ENCODE peak calls at places on chromosomes 12 and 14, in ten cellular contexts. One of them, this sample, is unnamed.

GRCh38 chr14:62329427-62329826 is 567.2 kb downstream of the SNAPC1 start:
- DNase-seq in CD8-positive, alpha-beta T cell: no peak
- DNase-seq in A549: no peak
- DNase-seq in effector memory CD4-positive, alpha-beta T cell: no peak
- DNase-seq in IMR-90: peak; percentile 63
- DNase-seq in prostate gland: no peak
- DNase-seq in Panc1: no peak
- DNase-seq in stomach: no peak
- DNase-seq in cardiac muscle cell: no peak
- DNase-seq in tibial artery: no peak
- DNase-seq in this sample: peak; percentile 46

GRCh38 chr14:31084385-31084784 is 58.2 kb upstream of the STRN3 start:
- DNase-seq in IMR-90: no peak
- DNase-seq in prostate gland: no peak
- DNase-seq in A549: no peak
- DNase-seq in tibial artery: no peak
- DNase-seq in stomach: no peak
- DNase-seq in effector memory CD4-positive, alpha-beta T cell: no peak
- DNase-seq in Panc1: no peak
- DNase-seq in CD8-positive, alpha-beta T cell: no peak
- DNase-seq in cardiac muscle cell: peak; percentile 12
- DNase-seq in this sample: no peak

GRCh38 chr12:51470116-51470515 is 45.5 kb downstream of the SLC4A8 start:
- DNase-seq in IMR-90: no peak
- DNase-seq in CD8-positive, alpha-beta T cell: no peak
- DNase-seq in tibial artery: no peak
- DNase-seq in cardiac muscle cell: no peak
- DNase-seq in stomach: no peak
- DNase-seq in A549: no peak
- DNase-seq in prostate gland: no peak
- DNase-seq in Panc1: no peak
- DNase-seq in effector memory CD4-positive, alpha-beta T cell: no peak
- DNase-seq in this sample: no peak

GRCh38 chr12:108832730-108833354 is 24.5 kb downstream of the SSH1 start:
- DNase-seq in tibial artery: no peak
- DNase-seq in effector memory CD4-positive, alpha-beta T cell: no peak
- DNase-seq in A549: peak; percentile 50
- DNase-seq in CD8-positive, alpha-beta T cell: no peak
- DNase-seq in stomach: no peak
- DNase-seq in prostate gland: peak; percentile 44
- DNase-seq in Panc1: no peak
- DNase-seq in cardiac muscle cell: peak; percentile 39
- DNase-seq in IMR-90: peak; percentile 91
- DNase-seq in this sample: peak; percentile 88

GRCh38 chr12:14384783-14385638 is 19.5 kb downstream of the ATF7IP start:
- DNase-seq in IMR-90: peak; percentile 95
- DNase-seq in cardiac muscle cell: peak; percentile 70
- DNase-seq in Panc1: peak; percentile 84
- DNase-seq in stomach: peak; percentile 41
- DNase-seq in prostate gland: peak; percentile 54
- DNase-seq in A549: peak; percentile 91
- DNase-seq in tibial artery: peak; percentile 47
- DNase-seq in effector memory CD4-positive, alpha-beta T cell: peak; percentile 62
- DNase-seq in CD8-positive, alpha-beta T cell: peak; percentile 26
- DNase-seq in this sample: peak; percentile 46

GRCh38 chr14:100304825-100305445 is 1.3 kb downstream of the SLC25A29 start:
- DNase-seq in effector memory CD4-positive, alpha-beta T cell: no peak
- DNase-seq in A549: peak; percentile 35
- DNase-seq in stomach: peak; percentile 88
- DNase-seq in cardiac muscle cell: peak; percentile 50
- DNase-seq in prostate gland: peak; percentile 86
- DNase-seq in Panc1: no peak
- DNase-seq in tibial artery: peak; percentile 49
- DNase-seq in IMR-90: peak; percentile 22
- DNase-seq in CD8-positive, alpha-beta T cell: no peak
- DNase-seq in this sample: peak; percentile 15

GRCh38 chr14:69356903-69357543 is 41.1 kb downstream of the ERH start:
- DNase-seq in Panc1: no peak
- DNase-seq in effector memory CD4-positive, alpha-beta T cell: no peak
- DNase-seq in A549: no peak
- DNase-seq in cardiac muscle cell: no peak
- DNase-seq in stomach: no peak
- DNase-seq in tibial artery: no peak
- DNase-seq in IMR-90: no peak
- DNase-seq in prostate gland: no peak
- DNase-seq in CD8-positive, alpha-beta T cell: no peak
- DNase-seq in this sample: no peak

GRCh38 chr14:90660865-90661570 is 155.2 kb downstream of the TTC7B start:
- DNase-seq in effector memory CD4-positive, alpha-beta T cell: no peak
- DNase-seq in prostate gland: no peak
- DNase-seq in cardiac muscle cell: no peak
- DNase-seq in stomach: peak; percentile 70
- DNase-seq in A549: no peak
- DNase-seq in tibial artery: no peak
- DNase-seq in IMR-90: no peak
- DNase-seq in CD8-positive, alpha-beta T cell: no peak
- DNase-seq in Panc1: no peak
- DNase-seq in this sample: no peak

GRCh38 chr12:104507672-104508071 is 50.9 kb downstream of the CHST11 start:
- DNase-seq in A549: no peak
- DNase-seq in prostate gland: no peak
- DNase-seq in CD8-positive, alpha-beta T cell: no peak
- DNase-seq in stomach: no peak
- DNase-seq in IMR-90: no peak
- DNase-seq in tibial artery: no peak
- DNase-seq in cardiac muscle cell: no peak
- DNase-seq in effector memory CD4-positive, alpha-beta T cell: no peak
- DNase-seq in Panc1: no peak
- DNase-seq in this sample: no peak

GRCh38 chr14:51552275-51552674 is 99.4 kb upstream of the FRMD6 start:
- DNase-seq in Panc1: no peak
- DNase-seq in IMR-90: no peak
- DNase-seq in A549: peak; percentile 33
- DNase-seq in prostate gland: no peak
- DNase-seq in tibial artery: no peak
- DNase-seq in effector memory CD4-positive, alpha-beta T cell: no peak
- DNase-seq in cardiac muscle cell: no peak
- DNase-seq in stomach: no peak
- DNase-seq in CD8-positive, alpha-beta T cell: no peak
- DNase-seq in this sample: no peak

GRCh38 chr14:85308531-85309300 is 221.2 kb upstream of the FLRT2 start:
- DNase-seq in A549: no peak
- DNase-seq in Panc1: no peak
- DNase-seq in cardiac muscle cell: peak; percentile 40
- DNase-seq in prostate gland: no peak
- DNase-seq in effector memory CD4-positive, alpha-beta T cell: no peak
- DNase-seq in stomach: no peak
- DNase-seq in IMR-90: no peak
- DNase-seq in CD8-positive, alpha-beta T cell: no peak
- DNase-seq in tibial artery: no peak
- DNase-seq in this sample: no peak

GRCh38 chr12:75658826-75659823 is 147.7 kb upstream of the KRR1 start:
- DNase-seq in Panc1: no peak
- DNase-seq in cardiac muscle cell: no peak
- DNase-seq in effector memory CD4-positive, alpha-beta T cell: no peak
- DNase-seq in A549: peak; percentile 46
- DNase-seq in CD8-positive, alpha-beta T cell: no peak
- DNase-seq in stomach: no peak
- DNase-seq in IMR-90: peak; percentile 86
- DNase-seq in tibial artery: no peak
- DNase-seq in prostate gland: no peak
- DNase-seq in this sample: no peak

GRCh38 chr12:91422811-91423210 is 240.2 kb upstream of the DCN start:
- DNase-seq in IMR-90: no peak
- DNase-seq in A549: no peak
- DNase-seq in stomach: no peak
- DNase-seq in CD8-positive, alpha-beta T cell: no peak
- DNase-seq in effector memory CD4-positive, alpha-beta T cell: no peak
- DNase-seq in prostate gland: no peak
- DNase-seq in tibial artery: no peak
- DNase-seq in Panc1: no peak
- DNase-seq in cardiac muscle cell: no peak
- DNase-seq in this sample: no peak

GRCh38 chr12:11860026-11860425 is 210.6 kb downstream of the ETV6 start:
- DNase-seq in Panc1: no peak
- DNase-seq in stomach: no peak
- DNase-seq in tibial artery: no peak
- DNase-seq in IMR-90: no peak
- DNase-seq in cardiac muscle cell: no peak
- DNase-seq in CD8-positive, alpha-beta T cell: no peak
- DNase-seq in prostate gland: no peak
- DNase-seq in A549: no peak
- DNase-seq in effector memory CD4-positive, alpha-beta T cell: no peak
- DNase-seq in this sample: no peak

GRCh38 chr12:20194171-20194570 is 174.2 kb upstream of the PDE3A start:
- DNase-seq in Panc1: no peak
- DNase-seq in CD8-positive, alpha-beta T cell: no peak
- DNase-seq in tibial artery: no peak
- DNase-seq in IMR-90: peak; percentile 17
- DNase-seq in prostate gland: no peak
- DNase-seq in A549: peak; percentile 48
- DNase-seq in effector memory CD4-positive, alpha-beta T cell: no peak
- DNase-seq in cardiac muscle cell: peak; percentile 51
- DNase-seq in stomach: no peak
- DNase-seq in this sample: no peak

GRCh38 chr14:105187935-105188524 is 6.9 kb upstream of the NUDT14 start:
- DNase-seq in Panc1: no peak
- DNase-seq in cardiac muscle cell: no peak
- DNase-seq in A549: peak; percentile 53
- DNase-seq in prostate gland: no peak
- DNase-seq in tibial artery: no peak
- DNase-seq in effector memory CD4-positive, alpha-beta T cell: no peak
- DNase-seq in CD8-positive, alpha-beta T cell: no peak
- DNase-seq in stomach: peak; percentile 44
- DNase-seq in IMR-90: no peak
- DNase-seq in this sample: no peak

GRCh38 chr12:114694436-114695304 is 10.7 kb upstream of the TBX3 start:
- DNase-seq in CD8-positive, alpha-beta T cell: no peak
- DNase-seq in cardiac muscle cell: no peak
- DNase-seq in tibial artery: no peak
- DNase-seq in effector memory CD4-positive, alpha-beta T cell: no peak
- DNase-seq in A549: no peak
- DNase-seq in Panc1: no peak
- DNase-seq in stomach: no peak
- DNase-seq in IMR-90: no peak
- DNase-seq in prostate gland: peak; percentile 59
- DNase-seq in this sample: no peak

GRCh38 chr12:93156091-93156490 is 221.6 kb upstream of the NUDT4 start:
- DNase-seq in stomach: peak; percentile 48
- DNase-seq in IMR-90: no peak
- DNase-seq in tibial artery: no peak
- DNase-seq in A549: no peak
- DNase-seq in prostate gland: peak; percentile 77
- DNase-seq in effector memory CD4-positive, alpha-beta T cell: no peak
- DNase-seq in cardiac muscle cell: no peak
- DNase-seq in Panc1: no peak
- DNase-seq in CD8-positive, alpha-beta T cell: no peak
- DNase-seq in this sample: no peak

GRCh38 chr12:121131941-121132341 is 735 bp upstream of the P2RX7 start:
- DNase-seq in effector memory CD4-positive, alpha-beta T cell: no peak
- DNase-seq in CD8-positive, alpha-beta T cell: no peak
- DNase-seq in A549: no peak
- DNase-seq in cardiac muscle cell: no peak
- DNase-seq in Panc1: no peak
- DNase-seq in prostate gland: no peak
- DNase-seq in IMR-90: no peak
- DNase-seq in tibial artery: no peak
- DNase-seq in stomach: no peak
- DNase-seq in this sample: no peak
- H3K27ac ChIP-seq in effector memory CD4-positive, alpha-beta T cell: no peak overlapping the region
- H3K27ac ChIP-seq in CD8-positive, alpha-beta T cell: no peak overlapping the region
- H3K27ac ChIP-seq in A549: no peak overlapping the region
- H3K27ac ChIP-seq in cardiac muscle cell: no peak overlapping the region
- H3K27ac ChIP-seq in Panc1: no peak overlapping the region
- H3K27ac ChIP-seq in prostate gland: no peak overlapping the region
- H3K27ac ChIP-seq in IMR-90: no peak overlapping the region
- H3K27ac ChIP-seq in tibial artery: no peak overlapping the region
- H3K27ac ChIP-seq in stomach: no peak overlapping the region
- H3K27ac ChIP-seq in this sample: no peak overlapping the region

GRCh38 chr12:124609041-124609984 is 41.9 kb upstream of the NCOR2 start:
- DNase-seq in stomach: peak; percentile 99
- DNase-seq in tibial artery: peak; percentile 45
- DNase-seq in Panc1: no peak
- DNase-seq in effector memory CD4-positive, alpha-beta T cell: peak; percentile 82
- DNase-seq in prostate gland: peak; percentile 93
- DNase-seq in cardiac muscle cell: no peak
- DNase-seq in CD8-positive, alpha-beta T cell: peak; percentile 77
- DNase-seq in A549: peak; percentile 71
- DNase-seq in IMR-90: peak; percentile 34
- DNase-seq in this sample: peak; percentile 69
- H3K4me1 ChIP-seq in stomach: peaks cover 36% of the 10 kb centered on the region
- H3K4me1 ChIP-seq in tibial artery: no peaks in the 10 kb centered on the region
- H3K4me1 ChIP-seq in Panc1: peaks cover 16% of the 10 kb centered on the region
- H3K4me1 ChIP-seq in effector memory CD4-positive, alpha-beta T cell: peaks cover 21% of the 10 kb centered on the region
- H3K4me1 ChIP-seq in prostate gland: peaks cover 24% of the 10 kb centered on the region
- H3K4me1 ChIP-seq in cardiac muscle cell: no peaks in the 10 kb centered on the region
- H3K4me1 ChIP-seq in CD8-positive, alpha-beta T cell: peaks cover 30% of the 10 kb centered on the region
- H3K4me1 ChIP-seq in A549: peaks cover 42% of the 10 kb centered on the region
- H3K4me1 ChIP-seq in IMR-90: peaks cover 2% of the 10 kb centered on the region
- H3K4me1 ChIP-seq in this sample: peaks cover 38% of the 10 kb centered on the region

GRCh38 chr12:15788266-15789214 is 648 bp downstream of the EPS8 start:
- DNase-seq in effector memory CD4-positive, alpha-beta T cell: no peak
- DNase-seq in IMR-90: peak; percentile 45
- DNase-seq in CD8-positive, alpha-beta T cell: no peak
- DNase-seq in stomach: peak; percentile 60
- DNase-seq in cardiac muscle cell: peak; percentile 39
- DNase-seq in A549: peak; percentile 66
- DNase-seq in tibial artery: peak; percentile 48
- DNase-seq in Panc1: no peak
- DNase-seq in prostate gland: peak; percentile 42
- DNase-seq in this sample: no peak
- H3K4me3 ChIP-seq in effector memory CD4-positive, alpha-beta T cell: peak overlapping the region; percentile 82
- H3K4me3 ChIP-seq in IMR-90: peak overlapping the region; percentile 72
- H3K4me3 ChIP-seq in CD8-positive, alpha-beta T cell: peak overlapping the region; percentile 87
- H3K4me3 ChIP-seq in stomach: peak overlapping the region; percentile 77
- H3K4me3 ChIP-seq in cardiac muscle cell: peak overlapping the region; percentile 57
- H3K4me3 ChIP-seq in A549: peak overlapping the region; percentile 78
- H3K4me3 ChIP-seq in tibial artery: peak overlapping the region; percentile 75
- H3K4me3 ChIP-seq in Panc1: peak overlapping the region; percentile 79
- H3K4me3 ChIP-seq in prostate gland: peak overlapping the region; percentile 64
- H3K4me3 ChIP-seq in this sample: peak overlapping the region; percentile 70

GRCh38 chr12:63013302-63013701 is 78.4 kb upstream of the PPM1H start:
- DNase-seq in A549: no peak
- DNase-seq in prostate gland: no peak
- DNase-seq in IMR-90: no peak
- DNase-seq in cardiac muscle cell: no peak
- DNase-seq in tibial artery: no peak
- DNase-seq in stomach: no peak
- DNase-seq in effector memory CD4-positive, alpha-beta T cell: no peak
- DNase-seq in Panc1: no peak
- DNase-seq in CD8-positive, alpha-beta T cell: no peak
- DNase-seq in this sample: peak; percentile 55
- H3K27ac ChIP-seq in A549: no peak overlapping the region
- H3K27ac ChIP-seq in prostate gland: no peak overlapping the region
- H3K27ac ChIP-seq in IMR-90: no peak overlapping the region
- H3K27ac ChIP-seq in cardiac muscle cell: no peak overlapping the region
- H3K27ac ChIP-seq in tibial artery: no peak overlapping the region
- H3K27ac ChIP-seq in stomach: no peak overlapping the region
- H3K27ac ChIP-seq in effector memory CD4-positive, alpha-beta T cell: no peak overlapping the region
- H3K27ac ChIP-seq in Panc1: no peak overlapping the region
- H3K27ac ChIP-seq in CD8-positive, alpha-beta T cell: no peak overlapping the region
- H3K27ac ChIP-seq in this sample: no peak overlapping the region